ENCODE peak calls at places on chromosome X, in eight cellular contexts. Z, N, P, R, L, S, M and F are unnamed samples.

GRCh38 chrX:123173833-123174232 is 10.2 kb upstream of the GRIA3 start:
- DNase-seq in M (no peak), Z (no peak), S (no peak), P (no peak), L (no peak), R (no peak), N (no peak), F (no peak)

GRCh38 chrX:112642349-112642748 is 37.4 kb downstream of the LHFPL1 start:
- DNase-seq in R (no peak), P (no peak), Z (peak; percentile 24), S (no peak), L (peak; percentile 77), N (peak; percentile 16), M (no peak), F (no peak)

GRCh38 chrX:134782796-134783195 is 124.5 kb upstream of the PLAC1 start:
- DNase-seq in P (no peak), S (no peak), M (no peak), N (no peak), L (peak; percentile 58), R (no peak), Z (no peak), F (no peak)

GRCh38 chrX:130296743-130297142 is 28.0 kb upstream of the ZNF280C start:
- DNase-seq in R (no peak), L (no peak), M (no peak), Z (no peak), P (no peak), N (no peak), S (no peak), F (no peak)

GRCh38 chrX:68193786-68194185 is 239.5 kb downstream of the OPHN1 start:
- DNase-seq in Z (no peak), M (no peak), R (no peak), N (no peak), L (no peak), S (no peak), P (no peak), F (no peak)

GRCh38 chrX:120732461-120732860 is 102.6 kb upstream of the C1GALT1C1 start:
- DNase-seq in P (no peak), S (no peak), R (no peak), N (no peak), M (no peak), Z (no peak), L (no peak), F (no peak)

GRCh38 chrX:22032084-22032483 is at the start of gene PHEX:
- DNase-seq in L (no peak), M (no peak), P (no peak), Z (no peak), R (no peak), N (no peak), S (no peak), F (no peak)

GRCh38 chrX:38342853-38343778 is 9.3 kb upstream of the OTC start:
- DNase-seq in Z (peak; percentile 49), N (no peak), M (no peak), L (no peak), S (no peak), R (no peak), P (no peak), F (no peak)

GRCh38 chrX:109487640-109488039 is 5.8 kb upstream of the GUCY2F start:
- DNase-seq in M (no peak), N (no peak), Z (no peak), P (no peak), L (no peak), R (no peak), S (no peak), F (no peak)

GRCh38 chrX:40318076-40318475 is 220.3 kb upstream of the BCOR start:
- DNase-seq in M (no peak), S (no peak), L (no peak), R (no peak), P (no peak), Z (no peak), N (no peak), F (no peak)

GRCh38 chrX:154490021-154490413 is 412 bp downstream of the SLC10A3 start:
- DNase-seq in P (peak; percentile 25), N (peak; percentile 58), M (no peak), R (no peak), Z (peak; percentile 36), L (no peak), S (no peak), F (no peak)

DNA sequence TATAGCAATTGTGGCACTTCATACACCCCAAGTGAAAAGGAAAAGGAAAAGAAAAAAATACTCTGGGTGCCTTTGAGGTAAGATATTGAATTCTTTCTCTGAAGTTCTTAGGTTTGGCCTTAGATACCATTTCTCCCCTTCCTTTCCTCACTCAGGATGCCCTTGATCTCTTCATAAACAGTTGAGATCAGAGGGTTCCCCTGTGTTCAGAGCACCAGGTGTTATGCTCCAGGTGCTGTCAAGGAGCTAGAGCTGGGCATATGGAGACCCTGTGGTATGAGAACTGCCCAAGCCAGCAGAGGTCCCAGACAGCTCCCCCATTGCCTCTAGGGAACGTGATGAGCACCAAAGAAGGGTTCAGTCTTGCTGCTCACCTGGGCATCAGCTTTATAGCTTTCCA is 17.1 kb upstream of the CD40LG start:
- DNase-seq in S (no peak), P (no peak), R (no peak), Z (no peak), N (no peak), M (no peak), L (no peak), F (no peak)
- TF ChIP-seq CTCF in S (no peak), P (no peak), R (no peak), Z (no peak), N (no peak), M (no peak), L (no peak), F (no peak)

GRCh38 chrX:43654431-43655150 is 1.5 kb upstream of the MAOA start:
- DNase-seq in M (peak; percentile 95), N (peak; percentile 93), S (peak; percentile 92), P (peak; percentile 91), L (peak; percentile 92), Z (peak; percentile 92), R (peak; percentile 92), F (peak; percentile 97)

GRCh38 chrX:43655961-43656494 is at the start of gene MAOA:
- DNase-seq in N (peak; percentile 72), S (peak; percentile 71), L (peak; percentile 35), Z (peak; percentile 93), M (peak; percentile 92), P (peak; percentile 77), R (peak; percentile 80), F (peak; percentile 95)

GRCh38 chrX:43655151-43655676 is 885 bp upstream of the MAOA start:
- DNase-seq in P (peak; percentile 36), L (peak; percentile 49), M (peak; percentile 63), Z (peak; percentile 42), N (peak; percentile 43), S (no peak), R (peak; percentile 24), F (peak; percentile 39)
- H3K27ac ChIP-seq in P (peak overlapping the region; percentile 84), L (no peak overlapping the region), M (peak overlapping the region; percentile 91), Z (peak overlapping the region; percentile 83), N (peak overlapping the region; percentile 86), S (peak overlapping the region; percentile 90), R (peak overlapping the region; percentile 95), F (peak overlapping the region; percentile 93)

DNA sequence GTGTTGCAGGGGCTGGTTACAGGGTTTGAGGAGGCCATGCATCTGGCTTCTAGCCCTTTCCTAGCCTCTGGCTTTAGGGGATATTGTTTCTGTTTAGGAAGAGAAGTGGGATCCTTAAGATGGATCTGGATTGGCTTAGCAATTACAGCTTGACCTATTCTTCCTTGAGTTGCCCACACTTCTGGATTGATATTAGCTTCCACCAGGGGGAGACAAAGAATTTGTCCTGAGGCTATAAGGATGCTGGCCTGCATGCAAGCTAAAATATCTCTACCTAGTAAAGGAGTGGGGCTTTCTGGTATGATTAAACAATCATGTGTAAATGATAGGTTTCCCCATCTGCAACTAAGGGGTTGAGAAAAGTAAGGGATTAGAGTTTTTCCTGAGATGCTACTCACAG is 117.2 kb downstream of the TEX13C start:
- DNase-seq in P (no peak), S (no peak), L (peak; percentile 47), R (no peak), N (no peak), Z (no peak), M (no peak), F (no peak)
- TF ChIP-seq CTCF in P (no peak), S (peak; percentile 23), L (no peak), R (peak; percentile 24), N (no peak), Z (no peak), M (peak; percentile 26), F (no peak)

GRCh38 chrX:9367437-9367836 is 97.4 kb upstream of the TBL1X start:
- DNase-seq in S (no peak), Z (no peak), N (no peak), R (no peak), L (no peak), P (no peak), M (no peak), F (no peak)
- H3K27ac ChIP-seq in S (no peak overlapping the region), Z (no peak overlapping the region), N (no peak overlapping the region), R (no peak overlapping the region), L (no peak overlapping the region), P (no peak overlapping the region), M (no peak overlapping the region), F (no peak overlapping the region)

GRCh38 chrX:36684053-36684452 is 324.1 kb upstream of the FAM47C start:
- DNase-seq in N (no peak), Z (no peak), P (no peak), R (no peak), M (no peak), S (no peak), L (no peak), F (no peak)
- TF ChIP-seq CTCF in N (no peak), Z (no peak), P (no peak), R (no peak), M (no peak), S (no peak), L (no peak), F (no peak)

GRCh38 chrX:71615056-71615455 is 3.3 kb downstream of the CXCR3 start:
- DNase-seq in R (no peak), P (no peak), L (no peak), N (no peak), M (no peak), Z (no peak), S (no peak), F (no peak)

GRCh38 chrX:71615954-71616353 is 2.4 kb downstream of the CXCR3 start:
- DNase-seq in M (no peak), L (no peak), N (no peak), S (no peak), P (no peak), R (no peak), Z (no peak), F (no peak)

GRCh38 chrX:71617742-71618141 is 569 bp downstream of the CXCR3 start:
- DNase-seq in R (no peak), N (no peak), M (no peak), S (no peak), P (no peak), Z (no peak), L (no peak), F (no peak)

GRCh38 chrX:71618303-71618721 is at the start of gene CXCR3:
- DNase-seq in S (no peak), N (no peak), R (peak; percentile 37), M (peak; percentile 54), Z (no peak), L (no peak), P (peak; percentile 38), F (no peak)

GRCh38 chrX:71616672-71617529 is 1.4 kb downstream of the CXCR3 start:
- DNase-seq in Z (peak; percentile 78), R (no peak), M (no peak), S (no peak), P (no peak), N (no peak), L (no peak), F (no peak)
- H3K27ac ChIP-seq in Z (peak overlapping the region; percentile 73), R (no peak overlapping the region), M (no peak overlapping the region), S (no peak overlapping the region), P (no peak overlapping the region), N (no peak overlapping the region), L (no peak overlapping the region), F (no peak overlapping the region)